ENCODE peak calls at places on chromosomes 12 and 14, in eight cellular contexts. U, P, B, Q, L, V, X and Z are unnamed samples.
A peak's percentile ranks its signal among the peaks of the same experiment; 100 is the strongest.

GRCh38 chr14:28751467-28752058 is 15.0 kb upstream of the FOXG1 start:
- DNase-seq in U (peak; percentile 31), P (peak; percentile 46), B (peak; percentile 88), Q (peak; percentile 7), L (peak; percentile 81), V (peak; percentile 73), X (peak; percentile 50), Z (peak; percentile 85)

GRCh38 chr12:19572920-19573558 is 133.7 kb downstream of the AEBP2 start:
- DNase-seq in U (peak; percentile 61), P (peak; percentile 15), B (peak; percentile 93), Q (peak; percentile 32), L (peak; percentile 70), V (peak; percentile 48), X (peak; percentile 46), Z (peak; percentile 62)

GRCh38 chr12:23816394-23816851 is 133.0 kb downstream of the SOX5 start:
- DNase-seq in U (no peak), P (no peak), B (peak; percentile 91), Q (no peak), L (no peak), V (no peak), X (no peak), Z (no peak)

GRCh38 chr12:94677778-94678177 is 27.4 kb upstream of the TMCC3 start:
- DNase-seq in U (no peak), P (no peak), B (no peak), Q (no peak), L (peak; percentile 21), V (no peak), X (peak; percentile 35), Z (no peak)

GRCh38 chr12:6977653-6978052 is 6.9 kb downstream of the EMG1 start:
- DNase-seq in U (no peak), P (no peak), B (no peak), Q (no peak), L (no peak), V (no peak), X (no peak), Z (no peak)

GRCh38 chr12:118189761-118190181 is 53.8 kb downstream of the PEBP1 start:
- DNase-seq in U (no peak), P (peak; percentile 53), B (peak; percentile 72), Q (no peak), L (no peak), V (peak; percentile 78), X (no peak), Z (peak; percentile 59)

GRCh38 chr14:56198438-56198837 is 80.2 kb downstream of the PELI2 start:
- DNase-seq in U (no peak), P (no peak), B (no peak), Q (no peak), L (no peak), V (no peak), X (no peak), Z (no peak)

GRCh38 chr14:93085916-93086315 is 29.8 kb downstream of the ITPK1 start:
- DNase-seq in U (no peak), P (no peak), B (peak; percentile 64), Q (no peak), L (peak; percentile 45), V (peak; percentile 11), X (no peak), Z (peak; percentile 85)

GRCh38 chr14:91237219-91237618 is 7.3 kb downstream of the GPR68 start:
- DNase-seq in U (no peak), P (no peak), B (no peak), Q (no peak), L (no peak), V (peak; percentile 92), X (no peak), Z (no peak)

GRCh38 chr14:93375673-93376156 is 28.7 kb downstream of the COX8C start:
- DNase-seq in U (peak; percentile 79), P (no peak), B (no peak), Q (no peak), L (no peak), V (no peak), X (peak; percentile 62), Z (no peak)

GRCh38 chr12:12537421-12537820 is 25.2 kb downstream of the DUSP16 start:
- DNase-seq in U (no peak), P (no peak), B (no peak), Q (no peak), L (no peak), V (no peak), X (no peak), Z (no peak)

GRCh38 chr12:3076730-3077571 is at the start of gene TSPAN9:
- DNase-seq in U (peak; percentile 56), P (peak; percentile 96), B (peak; percentile 76), Q (no peak), L (peak; percentile 52), V (peak; percentile 82), X (peak; percentile 45), Z (peak; percentile 92)

GRCh38 chr12:30795410-30795659 is 40.6 kb upstream of the CAPRIN2 start:
- DNase-seq in U (no peak), P (peak; percentile 30), B (no peak), Q (no peak), L (no peak), V (no peak), X (no peak), Z (no peak)

GRCh38 chr12:113445544-113446176 is 23.5 kb downstream of the SDSL start:
- DNase-seq in U (peak; percentile 45), P (no peak), B (no peak), Q (no peak), L (no peak), V (no peak), X (peak; percentile 37), Z (no peak)

GRCh38 chr12:122116707-122117535 is 38.4 kb downstream of the MLXIP start:
- DNase-seq in U (no peak), P (no peak), B (no peak), Q (no peak), L (no peak), V (no peak), X (no peak), Z (no peak)

GRCh38 chr12:132597333-132598283 is 12.8 kb downstream of the LRCOL1 start:
- DNase-seq in U (peak; percentile 31), P (no peak), B (peak; percentile 73), Q (peak; percentile 13), L (peak; percentile 49), V (peak; percentile 56), X (no peak), Z (peak; percentile 76)

GRCh38 chr12:113161415-113162016 is 12.0 kb downstream of the CFAP73 start:
- DNase-seq in U (peak; percentile 99), P (peak; percentile 95), B (peak; percentile 98), Q (peak; percentile 74), L (peak; percentile 24), V (no peak), X (no peak), Z (peak; percentile 99)

GRCh38 chr12:54220092-54220557 is 31.3 kb upstream of the SMUG1 start:
- DNase-seq in U (peak; percentile 81), P (peak; percentile 75), B (peak; percentile 82), Q (peak; percentile 56), L (peak; percentile 75), V (peak; percentile 78), X (peak; percentile 62), Z (peak; percentile 78)

GRCh38 chr12:69566603-69567002 is 18.7 kb upstream of the CCT2 start:
- DNase-seq in U (no peak), P (no peak), B (peak; percentile 48), Q (no peak), L (no peak), V (no peak), X (no peak), Z (no peak)

GRCh38 chr12:69097619-69098368 is 141.6 kb upstream of the CPSF6 start:
- DNase-seq in U (no peak), P (no peak), B (no peak), Q (no peak), L (peak; percentile 63), V (peak; percentile 72), X (no peak), Z (no peak)

GRCh38 chr14:85195872-85196477 is 334.0 kb upstream of the FLRT2 start:
- DNase-seq in U (peak; percentile 6), P (peak; percentile 1), B (peak; percentile 39), Q (no peak), L (peak; percentile 19), V (peak; percentile 47), X (no peak), Z (peak; percentile 7)

GRCh38 chr12:58980768-58981167 is 60.5 kb upstream of the LRIG3 start:
- DNase-seq in U (no peak), P (no peak), B (no peak), Q (no peak), L (no peak), V (no peak), X (no peak), Z (no peak)

GRCh38 chr12:97464241-97465011 is 1.8 kb downstream of the RMST start:
- DNase-seq in U (no peak), P (no peak), B (peak; percentile 73), Q (no peak), L (no peak), V (no peak), X (no peak), Z (peak; percentile 48)

DNA sequence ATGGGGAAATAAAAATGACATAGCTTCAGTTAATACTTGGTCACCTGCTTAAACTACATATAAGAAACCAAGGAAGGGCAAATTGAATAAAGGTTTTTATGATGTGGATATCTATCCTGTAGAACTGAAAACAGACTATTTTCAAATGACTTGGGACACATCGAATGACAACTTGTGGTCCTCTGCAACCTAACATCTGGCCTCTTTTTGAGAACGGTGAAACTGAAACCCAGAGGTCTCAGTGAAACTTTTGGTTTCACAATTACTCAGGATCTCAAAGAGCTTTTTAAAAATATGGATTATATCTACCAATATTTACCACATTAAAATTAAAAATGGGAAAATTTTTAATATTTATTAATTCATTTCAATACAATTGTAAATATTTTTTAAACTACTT is 65.2 kb downstream of the PPP2R5E start:
- DNase-seq in U (peak; percentile 61), P (no peak), B (no peak), Q (no peak), L (no peak), V (no peak), X (peak; percentile 81), Z (no peak)
- TF ChIP-seq EZH2phosphoT487 in U (no peak), P (no peak), B (no peak), Q (no peak), L (no peak), V (no peak), X (no peak), Z (no peak)

GRCh38 chr12:96462571-96463280 is 26.7 kb upstream of the CFAP54 start:
- DNase-seq in U (no peak), P (no peak), B (peak; percentile 18), Q (no peak), L (no peak), V (no peak), X (no peak), Z (no peak)
- TF ChIP-seq EZH2phosphoT487 in U (no peak), P (no peak), B (no peak), Q (no peak), L (no peak), V (no peak), X (no peak), Z (no peak)

GRCh38 chr14:101810897-101811620 is 49.5 kb downstream of the PPP2R5C start:
- DNase-seq in U (no peak), P (no peak), B (no peak), Q (no peak), L (peak; percentile 60), V (peak; percentile 88), X (no peak), Z (no peak)
- TF ChIP-seq EZH2phosphoT487 in U (no peak), P (no peak), B (no peak), Q (no peak), L (no peak), V (no peak), X (no peak), Z (no peak)

DNA sequence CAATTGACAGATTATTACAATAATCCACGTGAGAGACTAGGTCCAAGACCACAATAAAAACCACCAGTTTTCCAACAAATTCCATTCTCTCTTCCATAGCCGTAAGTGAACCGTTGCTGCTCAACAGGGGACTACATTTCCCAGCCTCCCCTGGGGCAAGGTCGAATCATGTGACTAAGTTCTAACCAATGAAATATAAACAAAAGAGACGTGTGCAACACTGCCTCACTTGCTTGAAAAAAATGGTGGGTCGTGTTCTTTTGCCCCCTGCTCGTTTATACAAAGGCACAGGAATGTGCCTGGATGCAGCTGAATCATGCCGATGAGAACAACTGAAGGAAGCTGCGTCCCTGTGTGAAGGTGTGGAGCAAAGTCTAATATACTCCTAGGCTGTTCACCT is 51.1 kb downstream of the HSPB8 start:
- DNase-seq in U (peak; percentile 51), P (peak; percentile 53), B (peak; percentile 91), Q (peak; percentile 59), L (peak; percentile 49), V (peak; percentile 60), X (no peak), Z (peak; percentile 84)
- TF ChIP-seq EZH2phosphoT487 in U (no peak), P (no peak), B (no peak), Q (no peak), L (no peak), V (no peak), X (no peak), Z (no peak)